ENCODE peak calls at places on chromosomes 12 and 14, in five cellular contexts. F is Peyer's patch; K is neural progenitor cell; H is omental fat pad; G is activated naive CD8-positive, alpha-beta T cell treated with anti-CD3 and anti-CD28 coated beads, Interleukin-2, amount 50 U/mL, for 24 hours. A is an unnamed sample.

GRCh38 chr14:22915886-22916521 is 2.9 kb downstream of the RBM23 start:
- DNase-seq in F (no peak), K (no peak), H (no peak), G (no peak), A (no peak)

GRCh38 chr14:88929656-88930436 is 105.4 kb downstream of the TTC8 start:
- DNase-seq in F (no peak), K (no peak), H (no peak), G (no peak), A (peak; percentile 60)

GRCh38 chr12:52980773-52981423 is 25.4 kb upstream of the EIF4B start:
- DNase-seq in F (peak; percentile 95), K (peak; percentile 96), H (peak; percentile 71), G (peak; percentile 81), A (peak; percentile 99)

GRCh38 chr12:49827351-49828099 is 688 bp downstream of the NCKAP5L start:
- DNase-seq in F (peak; percentile 62), K (peak; percentile 89), H (no peak), G (peak; percentile 55), A (peak; percentile 90)

GRCh38 chr14:24094839-24095195 is 706 bp downstream of the PCK2 start:
- DNase-seq in F (peak; percentile 58), K (peak; percentile 45), H (no peak), G (peak; percentile 20), A (peak; percentile 30)

GRCh38 chr14:67569651-67570290 is 30.3 kb downstream of the PIGH start:
- DNase-seq in F (no peak), K (no peak), H (no peak), G (no peak), A (no peak)

GRCh38 chr14:88502740-88503139 is 52.1 kb downstream of the PTPN21 start:
- DNase-seq in F (no peak), K (no peak), H (no peak), G (no peak), A (no peak)

GRCh38 chr12:124506145-124506831 is 61.1 kb downstream of the NCOR2 start:
- DNase-seq in F (peak; percentile 74), K (peak; percentile 28), H (peak; percentile 48), G (no peak), A (no peak)

GRCh38 chr12:63220921-63221320 is 69.9 kb upstream of the AVPR1A start:
- DNase-seq in F (no peak), K (no peak), H (no peak), G (no peak), A (no peak)

GRCh38 chr12:47551426-47551851 is 154.4 kb downstream of the RPAP3 start:
- DNase-seq in F (no peak), K (no peak), H (no peak), G (no peak), A (no peak)

GRCh38 chr14:24443053-24443683 is 592 bp upstream of the SDR39U1 start:
- DNase-seq in F (no peak), K (no peak), H (no peak), G (no peak), A (no peak)

GRCh38 chr12:120234643-120235368 is 30.7 kb downstream of the PXN start:
- DNase-seq in F (peak; percentile 88), K (peak; percentile 71), H (peak; percentile 57), G (no peak), A (peak; percentile 78)

GRCh38 chr14:90922141-90922540 is 105.9 kb upstream of the TTC7B start:
- DNase-seq in F (no peak), K (no peak), H (no peak), G (no peak), A (no peak)

GRCh38 chr12:47822863-47823262 is 3.2 kb upstream of the HDAC7 start:
- DNase-seq in F (no peak), K (no peak), H (no peak), G (no peak), A (no peak)

GRCh38 chr12:75706786-75707605 is 195.6 kb upstream of the KRR1 start:
- DNase-seq in F (no peak), K (no peak), H (no peak), G (no peak), A (no peak)

GRCh38 chr12:109596418-109597244 is 23.0 kb downstream of the MVK start:
- DNase-seq in F (no peak), K (no peak), H (no peak), G (no peak), A (peak; percentile 16)

GRCh38 chr12:105104762-105105161 is 2.8 kb upstream of the WASHC4 start:
- DNase-seq in F (no peak), K (no peak), H (no peak), G (no peak), A (no peak)

GRCh38 chr12:68831751-68832503 is 23.9 kb downstream of the MDM2 start:
- DNase-seq in F (no peak), K (no peak), H (no peak), G (no peak), A (no peak)

GRCh38 chr12:87848248-87848868 is 180.8 kb downstream of the C12orf50 start:
- DNase-seq in F (no peak), K (peak; percentile 66), H (no peak), G (no peak), A (peak; percentile 69)

GRCh38 chr12:125186471-125187147 is 121.4 kb downstream of the AACS start:
- DNase-seq in F (no peak), K (peak; percentile 58), H (no peak), G (no peak), A (peak; percentile 51)

GRCh38 chr12:49568442-49568776 is 467 bp upstream of the MCRS1 start:
- DNase-seq in F (no peak), K (no peak), H (no peak), G (no peak), A (no peak)

GRCh38 chr12:80230068-80230467 is 130.7 kb downstream of the OTOGL start:
- DNase-seq in F (no peak), K (peak; percentile 88), H (no peak), G (no peak), A (peak; percentile 78)

GRCh38 chr12:131249291-131250027 is 295.8 kb downstream of the ADGRD1 start:
- DNase-seq in F (no peak), K (no peak), H (no peak), G (no peak), A (no peak)

GRCh38 chr14:37253905-37254304 is 56.2 kb downstream of the MIPOL1 start:
- DNase-seq in F (no peak), K (no peak), H (no peak), G (no peak), A (no peak)

GRCh38 chr12:69534389-69534822 is 50.9 kb upstream of the CCT2 start:
- DNase-seq in F (peak; percentile 57), K (peak; percentile 61), H (peak; percentile 26), G (peak; percentile 22), A (peak; percentile 96)

GRCh38 chr14:94056579-94057308 is 24.3 kb downstream of the DDX24 start:
- DNase-seq in F (no peak), K (no peak), H (no peak), G (no peak), A (no peak)

GRCh38 chr12:57616383-57617101 is 5.3 kb downstream of the ARHGEF25 start:
- DNase-seq in F (no peak), K (no peak), H (no peak), G (no peak), A (no peak)

GRCh38 chr12:110316861-110317260 is 35.8 kb downstream of the ATP2A2 start:
- DNase-seq in F (no peak), K (no peak), H (no peak), G (no peak), A (no peak)

GRCh38 chr12:57479376-57480115 is at the start of gene ARHGAP9:
- DNase-seq in F (peak; percentile 82), K (no peak), H (no peak), G (peak; percentile 55), A (no peak)

GRCh38 chr12:131616316-131617098 is 94.4 kb upstream of the SFSWAP start:
- DNase-seq in F (no peak), K (no peak), H (no peak), G (no peak), A (no peak)

GRCh38 chr12:43370299-43370698 is 181.7 kb downstream of the ADAMTS20 start:
- DNase-seq in F (no peak), K (no peak), H (no peak), G (no peak), A (no peak)

GRCh38 chr14:104140213-104140462 is 1.8 kb downstream of the KIF26A start:
- DNase-seq in F (no peak), K (no peak), H (no peak), G (no peak), A (no peak)

GRCh38 chr12:17097674-17098073 is 491.7 kb upstream of the LMO3 start:
- DNase-seq in F (no peak), K (no peak), H (no peak), G (no peak), A (no peak)

GRCh38 chr12:45165284-45165683 is 50.6 kb upstream of the ANO6 start:
- DNase-seq in F (no peak), K (no peak), H (no peak), G (no peak), A (no peak)

GRCh38 chr12:109539508-109539907 is 33.8 kb downstream of the MMAB start:
- DNase-seq in F (no peak), K (no peak), H (no peak), G (no peak), A (no peak)

GRCh38 chr12:122355702-122356101 is 66.8 kb downstream of the CLIP1 start:
- DNase-seq in F (no peak), K (no peak), H (no peak), G (no peak), A (no peak)

GRCh38 chr12:123712780-123713319 is 697 bp downstream of the ATP6V0A2 start:
- DNase-seq in F (no peak), K (no peak), H (no peak), G (no peak), A (no peak)

GRCh38 chr12:43795716-43796282 is 10.3 kb downstream of the TWF1 start:
- DNase-seq in F (no peak), K (no peak), H (no peak), G (no peak), A (no peak)

A was measured in GM23338.